ENCODE peak calls at places on chromosomes 2 and 18, in seven cellular contexts. V, E, H, J, F, C and T are unnamed samples.

GRCh38 chr2:17971531-17971930 is 93.1 kb downstream of the KCNS3 start:
- DNase-seq in V (no peak), E (no peak), H (no peak), J (no peak), F (no peak), C (no peak), T (no peak)

GRCh38 chr2:170345607-170346006 is 167.7 kb downstream of the MYO3B start:
- DNase-seq in V (no peak), E (no peak), H (no peak), J (no peak), F (no peak), C (no peak), T (no peak)

GRCh38 chr2:120291464-120292311 is 39.0 kb downstream of the RALB start:
- DNase-seq in V (no peak), E (no peak), H (peak; percentile 68), J (no peak), F (peak; percentile 74), C (peak; percentile 49), T (no peak)

GRCh38 chr18:64234336-64234735 is 85.4 kb upstream of the LINC00305 start:
- DNase-seq in V (no peak), E (no peak), H (no peak), J (no peak), F (no peak), C (no peak), T (no peak)

GRCh38 chr2:223944166-223944703 is 900 bp downstream of the WDFY1 start:
- DNase-seq in V (peak; percentile 47), E (no peak), H (peak; percentile 41), J (peak; percentile 72), F (no peak), C (no peak), T (no peak)

GRCh38 chr2:2530334-2530733 is 199.3 kb upstream of the MYT1L start:
- DNase-seq in V (no peak), E (no peak), H (no peak), J (no peak), F (no peak), C (no peak), T (no peak)

GRCh38 chr18:3061581-3062416 is 48.9 kb upstream of the LPIN2 start:
- DNase-seq in V (no peak), E (no peak), H (no peak), J (no peak), F (no peak), C (peak; percentile 25), T (no peak)

GRCh38 chr2:228841877-228842276 is 429.2 kb downstream of the PID1 start:
- DNase-seq in V (no peak), E (peak; percentile 23), H (peak; percentile 34), J (no peak), F (no peak), C (no peak), T (peak; percentile 25)

GRCh38 chr18:22349966-22350365 is 67.7 kb downstream of the CTAGE1 start:
- DNase-seq in V (no peak), E (no peak), H (no peak), J (no peak), F (no peak), C (no peak), T (no peak)

GRCh38 chr2:112021781-112022231 is 33.3 kb upstream of the TMEM87B start:
- DNase-seq in V (no peak), E (peak; percentile 36), H (no peak), J (no peak), F (no peak), C (peak; percentile 45), T (no peak)

GRCh38 chr2:133270550-133270949 is 297.7 kb downstream of the NCKAP5 start:
- DNase-seq in V (no peak), E (no peak), H (no peak), J (no peak), F (no peak), C (no peak), T (no peak)

GRCh38 chr2:232549655-232550350 is 554 bp downstream of the TIGD1 start:
- DNase-seq in V (no peak), E (peak; percentile 27), H (no peak), J (no peak), F (no peak), C (no peak), T (no peak)

GRCh38 chr2:218152777-218153176 is 14.0 kb downstream of the CXCR1 start:
- DNase-seq in V (no peak), E (no peak), H (no peak), J (no peak), F (peak; percentile 80), C (no peak), T (no peak)

GRCh38 chr2:234747032-234747431 is 204.8 kb upstream of the SH3BP4 start:
- DNase-seq in V (no peak), E (peak; percentile 63), H (peak; percentile 44), J (no peak), F (no peak), C (peak; percentile 70), T (no peak)

GRCh38 chr2:221202431-221202830 is 369.7 kb downstream of the EPHA4 start:
- DNase-seq in V (no peak), E (no peak), H (no peak), J (no peak), F (no peak), C (no peak), T (no peak)

GRCh38 chr2:160674076-160674630 is 180.5 kb upstream of the RBMS1 start:
- DNase-seq in V (no peak), E (no peak), H (peak; percentile 28), J (no peak), F (no peak), C (no peak), T (no peak)

GRCh38 chr18:6370886-6371635 is 43.6 kb downstream of the L3MBTL4 start:
- DNase-seq in V (no peak), E (no peak), H (no peak), J (no peak), F (no peak), C (no peak), T (no peak)
- TF ChIP-seq CTCF in V (no peak), E (no peak), H (no peak), J (no peak), F (no peak), C (no peak), T (no peak)

GRCh38 chr2:85771486-85771885 is 17.7 kb downstream of the ATOH8 start:
- DNase-seq in V (no peak), E (no peak), H (no peak), J (peak; percentile 19), F (no peak), C (no peak), T (no peak)

GRCh38 chr2:85772841-85773491 is 19.2 kb downstream of the ATOH8 start:
- DNase-seq in V (peak; percentile 76), E (peak; percentile 28), H (no peak), J (peak; percentile 38), F (no peak), C (no peak), T (no peak)

GRCh38 chr2:85773692-85774091 is 19.9 kb downstream of the ATOH8 start:
- DNase-seq in V (peak; percentile 19), E (no peak), H (no peak), J (no peak), F (no peak), C (no peak), T (no peak)

GRCh38 chr2:85770786-85771409 is 17.1 kb downstream of the ATOH8 start:
- DNase-seq in V (peak; percentile 11), E (no peak), H (no peak), J (peak; percentile 3), F (no peak), C (no peak), T (no peak)

DNA sequence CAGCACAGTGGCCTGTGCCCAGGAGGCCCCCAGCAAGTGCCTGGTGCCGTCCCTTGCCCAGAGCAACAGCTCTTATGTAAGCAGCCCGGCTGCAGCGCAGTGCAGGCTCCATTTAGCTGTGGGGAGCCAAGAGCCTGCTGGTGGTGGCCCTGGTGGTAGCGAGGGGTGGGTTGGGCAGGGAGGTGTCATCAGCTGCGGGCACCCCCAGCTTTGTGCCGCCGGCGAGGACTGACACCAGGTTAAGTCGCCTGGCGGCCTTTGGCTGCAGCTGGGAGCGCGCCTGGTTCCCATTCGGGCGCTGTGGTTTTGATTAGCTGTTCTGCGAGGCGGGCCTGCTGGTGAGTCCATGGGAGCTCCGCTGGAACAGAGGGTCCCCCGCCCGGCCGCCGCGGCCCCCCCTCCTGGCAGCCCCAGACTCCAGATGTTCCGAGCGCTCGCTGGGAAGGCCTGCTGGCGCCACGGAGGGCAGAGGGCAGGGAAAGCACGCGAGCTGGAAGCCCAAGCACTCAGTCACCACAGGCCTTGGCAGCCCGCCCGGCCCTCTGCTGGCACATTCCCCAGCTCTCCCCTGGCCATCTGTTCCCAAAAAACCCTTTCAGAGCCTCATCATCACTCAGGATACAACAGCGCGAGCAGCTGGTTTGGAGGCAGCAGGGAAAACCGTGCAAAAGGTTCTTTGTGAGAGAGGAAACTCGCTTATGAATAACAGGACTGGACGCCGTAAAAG is 18.4 kb downstream of the ATOH8 start:
- DNase-seq in V (peak; percentile 99), E (peak; percentile 100), H (peak; percentile 100), J (peak; percentile 91), F (peak; percentile 94), C (peak; percentile 100), T (peak; percentile 99)
- H3K4me3 ChIP-seq in V (peak overlapping the region; percentile 23), E (no peak overlapping the region), H (peak overlapping the region; percentile 27), J (no peak overlapping the region), F (peak overlapping the region; percentile 43), C (no peak overlapping the region), T (peak overlapping the region; percentile 25)

DNA sequence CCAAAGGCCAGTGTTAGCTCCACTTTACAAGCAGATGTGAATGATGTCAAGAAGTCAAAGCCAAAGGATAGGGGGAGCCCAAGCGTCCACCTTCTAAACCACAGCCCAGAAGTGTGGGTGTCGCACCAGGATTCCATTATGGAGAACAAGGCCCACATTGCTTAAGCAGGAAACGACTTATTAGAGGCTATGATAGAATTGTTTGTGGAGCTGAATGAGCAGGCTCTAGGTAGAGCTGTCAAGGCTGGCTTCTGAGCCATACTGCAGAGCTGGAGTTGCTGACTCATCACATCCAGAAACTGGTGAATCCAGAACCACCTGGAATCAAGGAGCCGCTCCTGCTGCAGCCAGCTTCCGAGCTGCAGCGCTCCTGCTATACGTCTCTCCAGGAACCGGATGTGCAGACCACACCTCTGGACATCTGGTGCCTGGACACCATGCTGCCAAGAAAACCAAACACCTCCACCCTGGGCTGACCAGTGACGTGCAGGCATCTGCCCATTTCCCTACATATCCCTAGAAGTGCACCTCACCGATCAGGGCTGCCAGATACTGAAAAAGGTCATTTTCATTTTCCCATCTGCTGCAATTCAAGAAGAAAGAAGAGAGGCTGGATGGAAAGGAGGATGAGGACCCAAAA is 6.2 kb upstream of the TWIST2 start:
- DNase-seq in V (no peak), E (no peak), H (peak; percentile 28), J (no peak), F (no peak), C (no peak), T (peak; percentile 93)
- TF ChIP-seq CTCF in V (no peak), E (peak; percentile 2), H (no peak), J (no peak), F (no peak), C (no peak), T (peak; percentile 16)

DNA sequence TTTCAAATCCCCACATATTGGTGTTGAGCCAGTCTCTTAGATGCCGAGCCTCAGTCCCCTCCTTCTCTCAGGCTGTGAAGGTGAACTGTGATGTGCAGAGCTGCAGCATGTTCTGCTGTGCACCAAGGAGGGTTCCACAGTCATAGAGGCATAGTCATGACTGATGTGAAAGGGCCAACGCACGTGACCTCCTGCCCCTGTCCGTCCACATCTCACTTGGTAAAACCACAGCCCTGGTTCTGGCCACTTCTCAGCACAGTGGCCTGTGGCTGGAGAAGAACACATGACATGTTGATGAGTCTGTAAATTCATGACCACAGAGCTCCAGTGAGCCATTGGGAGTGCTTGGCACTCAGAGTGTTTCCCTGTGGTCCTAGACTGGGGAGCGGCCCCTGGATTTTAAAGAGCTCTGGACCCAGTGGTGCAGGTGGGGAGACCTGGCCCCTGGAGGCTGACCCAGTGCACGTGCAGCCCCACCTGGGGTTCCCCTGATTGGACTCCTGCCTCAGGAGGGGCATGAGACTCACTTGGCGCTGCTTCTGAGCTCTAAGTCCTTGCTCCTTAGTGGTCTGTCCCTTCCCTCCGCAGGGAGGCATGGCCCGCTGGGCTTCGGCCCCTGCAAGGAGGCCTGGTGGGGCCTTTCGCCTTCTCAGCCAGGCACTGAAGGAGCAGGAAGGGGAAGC is 25.3 kb downstream of the INPP4A start:
- DNase-seq in V (no peak), E (peak; percentile 59), H (no peak), J (no peak), F (no peak), C (no peak), T (no peak)
- H3K4me3 ChIP-seq in V (no peak overlapping the region), E (no peak overlapping the region), H (no peak overlapping the region), J (no peak overlapping the region), F (no peak overlapping the region), C (no peak overlapping the region), T (no peak overlapping the region)